ENCODE peak calls at places on chromosomes 3 and 15, in six cellular contexts. One of them, this sample, is unnamed.

GRCh38 chr15:25727116-25727515 is 136.0 kb downstream of the ATP10A start:
- DNase-seq in breast epithelium: peak; percentile 3
- DNase-seq in transverse colon: no peak
- DNase-seq in upper lobe of left lung: no peak
- DNase-seq in esophagus muscularis mucosa: peak; percentile 70
- DNase-seq in GM12878: no peak
- DNase-seq in this sample: peak; percentile 25

GRCh38 chr3:63279000-63279366 is 875 bp downstream of the SYNPR start:
- DNase-seq in transverse colon: no peak
- DNase-seq in GM12878: no peak
- DNase-seq in esophagus muscularis mucosa: no peak
- DNase-seq in upper lobe of left lung: no peak
- DNase-seq in breast epithelium: no peak
- DNase-seq in this sample: no peak

GRCh38 chr3:61172684-61173083 is 78.6 kb downstream of the FHIT start:
- DNase-seq in GM12878: no peak
- DNase-seq in upper lobe of left lung: no peak
- DNase-seq in transverse colon: no peak
- DNase-seq in breast epithelium: no peak
- DNase-seq in esophagus muscularis mucosa: no peak
- DNase-seq in this sample: no peak

GRCh38 chr15:71679223-71680078 is 130.9 kb upstream of the NR2E3 start:
- DNase-seq in esophagus muscularis mucosa: peak; percentile 77
- DNase-seq in GM12878: no peak
- DNase-seq in upper lobe of left lung: no peak
- DNase-seq in breast epithelium: no peak
- DNase-seq in transverse colon: no peak
- DNase-seq in this sample: no peak

GRCh38 chr3:76044601-76045600 is 259.6 kb upstream of the ZNF717 start:
- DNase-seq in esophagus muscularis mucosa: no peak
- DNase-seq in breast epithelium: no peak
- DNase-seq in upper lobe of left lung: peak; percentile 28
- DNase-seq in GM12878: no peak
- DNase-seq in transverse colon: no peak
- DNase-seq in this sample: peak; percentile 38

GRCh38 chr15:70348581-70349344 is 251.0 kb upstream of the TLE3 start:
- DNase-seq in GM12878: no peak
- DNase-seq in upper lobe of left lung: peak; percentile 67
- DNase-seq in esophagus muscularis mucosa: no peak
- DNase-seq in transverse colon: peak; percentile 26
- DNase-seq in breast epithelium: peak; percentile 84
- DNase-seq in this sample: no peak

GRCh38 chr3:10285307-10285706 is 7.4 kb downstream of the GHRL start:
- DNase-seq in GM12878: no peak
- DNase-seq in breast epithelium: no peak
- DNase-seq in upper lobe of left lung: no peak
- DNase-seq in transverse colon: no peak
- DNase-seq in esophagus muscularis mucosa: no peak
- DNase-seq in this sample: no peak

GRCh38 chr3:23202203-23202920 is 765 bp upstream of the UBE2E2 start:
- DNase-seq in GM12878: no peak
- DNase-seq in breast epithelium: peak; percentile 28
- DNase-seq in transverse colon: no peak
- DNase-seq in upper lobe of left lung: peak; percentile 43
- DNase-seq in esophagus muscularis mucosa: peak; percentile 93
- DNase-seq in this sample: peak; percentile 28

GRCh38 chr15:79644091-79644490 is 212.0 kb downstream of the MINAR1 start:
- DNase-seq in upper lobe of left lung: no peak
- DNase-seq in transverse colon: no peak
- DNase-seq in esophagus muscularis mucosa: no peak
- DNase-seq in GM12878: no peak
- DNase-seq in breast epithelium: no peak
- DNase-seq in this sample: no peak

GRCh38 chr3:169218314-169218983 is 445.1 kb downstream of the MECOM start:
- DNase-seq in esophagus muscularis mucosa: no peak
- DNase-seq in transverse colon: peak; percentile 46
- DNase-seq in upper lobe of left lung: peak; percentile 66
- DNase-seq in breast epithelium: no peak
- DNase-seq in GM12878: no peak
- DNase-seq in this sample: peak; percentile 43

GRCh38 chr3:54304867-54305266 is 182.5 kb downstream of the CACNA2D3 start:
- DNase-seq in breast epithelium: no peak
- DNase-seq in esophagus muscularis mucosa: no peak
- DNase-seq in transverse colon: no peak
- DNase-seq in upper lobe of left lung: no peak
- DNase-seq in GM12878: no peak
- DNase-seq in this sample: no peak

GRCh38 chr3:23461069-23461468 is 257.9 kb downstream of the UBE2E2 start:
- DNase-seq in upper lobe of left lung: no peak
- DNase-seq in esophagus muscularis mucosa: no peak
- DNase-seq in breast epithelium: no peak
- DNase-seq in GM12878: no peak
- DNase-seq in transverse colon: no peak
- DNase-seq in this sample: no peak

GRCh38 chr15:58552505-58553364 is 120.9 kb downstream of the LIPC start:
- DNase-seq in transverse colon: no peak
- DNase-seq in GM12878: no peak
- DNase-seq in esophagus muscularis mucosa: no peak
- DNase-seq in breast epithelium: no peak
- DNase-seq in upper lobe of left lung: no peak
- DNase-seq in this sample: no peak

GRCh38 chr3:39668420-39668819 is 141.0 kb upstream of the MYRIP start:
- DNase-seq in esophagus muscularis mucosa: no peak
- DNase-seq in breast epithelium: no peak
- DNase-seq in transverse colon: no peak
- DNase-seq in upper lobe of left lung: no peak
- DNase-seq in GM12878: no peak
- DNase-seq in this sample: no peak

GRCh38 chr15:29029651-29030195 is 143.9 kb downstream of the APBA2 start:
- DNase-seq in GM12878: no peak
- DNase-seq in transverse colon: no peak
- DNase-seq in breast epithelium: no peak
- DNase-seq in esophagus muscularis mucosa: peak; percentile 70
- DNase-seq in upper lobe of left lung: no peak
- DNase-seq in this sample: no peak

GRCh38 chr15:36172970-36173369 is 406.5 kb upstream of the CDIN1 start:
- DNase-seq in GM12878: no peak
- DNase-seq in transverse colon: no peak
- DNase-seq in esophagus muscularis mucosa: no peak
- DNase-seq in upper lobe of left lung: no peak
- DNase-seq in breast epithelium: no peak
- DNase-seq in this sample: no peak

GRCh38 chr15:63856711-63857458 is 23.1 kb upstream of the HERC1 start:
- DNase-seq in transverse colon: no peak
- DNase-seq in breast epithelium: no peak
- DNase-seq in GM12878: no peak
- DNase-seq in upper lobe of left lung: no peak
- DNase-seq in esophagus muscularis mucosa: no peak
- DNase-seq in this sample: no peak

GRCh38 chr3:192866804-192867203 is 50.9 kb downstream of the MB21D2 start:
- DNase-seq in upper lobe of left lung: no peak
- DNase-seq in transverse colon: no peak
- DNase-seq in GM12878: no peak
- DNase-seq in breast epithelium: no peak
- DNase-seq in esophagus muscularis mucosa: no peak
- DNase-seq in this sample: no peak

GRCh38 chr3:192870785-192871184 is 46.9 kb downstream of the MB21D2 start:
- DNase-seq in esophagus muscularis mucosa: no peak
- DNase-seq in transverse colon: no peak
- DNase-seq in GM12878: no peak
- DNase-seq in breast epithelium: no peak
- DNase-seq in upper lobe of left lung: no peak
- DNase-seq in this sample: no peak

GRCh38 chr3:192867645-192868044 is 50.0 kb downstream of the MB21D2 start:
- DNase-seq in upper lobe of left lung: no peak
- DNase-seq in breast epithelium: no peak
- DNase-seq in GM12878: no peak
- DNase-seq in transverse colon: no peak
- DNase-seq in esophagus muscularis mucosa: no peak
- DNase-seq in this sample: no peak

GRCh38 chr3:192864943-192865342 is 52.7 kb downstream of the MB21D2 start:
- DNase-seq in breast epithelium: no peak
- DNase-seq in transverse colon: no peak
- DNase-seq in GM12878: no peak
- DNase-seq in upper lobe of left lung: no peak
- DNase-seq in esophagus muscularis mucosa: no peak
- DNase-seq in this sample: no peak

GRCh38 chr3:192869131-192870027 is 48.3 kb downstream of the MB21D2 start:
- DNase-seq in GM12878: no peak
- DNase-seq in esophagus muscularis mucosa: no peak
- DNase-seq in upper lobe of left lung: no peak
- DNase-seq in breast epithelium: no peak
- DNase-seq in transverse colon: no peak
- DNase-seq in this sample: no peak
- H3K27ac ChIP-seq in GM12878: no peak overlapping the region
- H3K27ac ChIP-seq in esophagus muscularis mucosa: no peak overlapping the region
- H3K27ac ChIP-seq in upper lobe of left lung: no peak overlapping the region
- H3K27ac ChIP-seq in breast epithelium: no peak overlapping the region
- H3K27ac ChIP-seq in transverse colon: no peak overlapping the region
- H3K27ac ChIP-seq in this sample: peak overlapping the region; percentile 17

GRCh38 chr3:156542101-156543042 is 12.5 kb downstream of the SSR3 start:
- DNase-seq in GM12878: no peak
- DNase-seq in breast epithelium: no peak
- DNase-seq in upper lobe of left lung: no peak
- DNase-seq in transverse colon: no peak
- DNase-seq in esophagus muscularis mucosa: no peak
- DNase-seq in this sample: no peak
- TF ChIP-seq POLR2AphosphoS5 in GM12878: no peak
- TF ChIP-seq POLR2AphosphoS5 in breast epithelium: no peak
- TF ChIP-seq POLR2AphosphoS5 in upper lobe of left lung: no peak
- TF ChIP-seq POLR2AphosphoS5 in transverse colon: no peak
- TF ChIP-seq POLR2AphosphoS5 in esophagus muscularis mucosa: peak; percentile 17
- TF ChIP-seq POLR2AphosphoS5 in this sample: no peak

DNA sequence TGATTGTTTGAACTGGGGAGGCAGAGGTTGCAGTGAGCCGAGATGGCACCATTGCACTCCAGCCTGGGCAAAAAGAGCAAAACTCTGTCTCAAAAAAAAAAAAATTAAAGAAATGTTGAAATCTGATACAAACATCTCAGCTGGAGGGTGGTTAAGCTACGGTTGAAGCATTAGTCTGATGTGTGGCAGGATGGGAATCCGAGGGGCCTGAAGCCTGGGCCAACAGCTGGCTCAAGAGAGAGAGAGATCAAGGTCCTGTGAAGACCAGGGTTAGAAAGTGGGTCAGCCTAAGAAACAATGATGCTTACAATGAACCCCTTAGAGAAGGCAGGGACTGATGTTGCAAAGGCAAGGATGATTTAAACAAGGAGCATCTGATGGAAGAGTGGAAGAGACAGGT is 69.8 kb downstream of the CD200R1L start:
- DNase-seq in transverse colon: no peak
- DNase-seq in GM12878: no peak
- DNase-seq in esophagus muscularis mucosa: no peak
- DNase-seq in breast epithelium: no peak
- DNase-seq in upper lobe of left lung: no peak
- DNase-seq in this sample: no peak
- H3K27ac ChIP-seq in transverse colon: no peak overlapping the region
- H3K27ac ChIP-seq in GM12878: no peak overlapping the region
- H3K27ac ChIP-seq in esophagus muscularis mucosa: no peak overlapping the region
- H3K27ac ChIP-seq in breast epithelium: peak overlapping the region; percentile 3
- H3K27ac ChIP-seq in upper lobe of left lung: no peak overlapping the region
- H3K27ac ChIP-seq in this sample: no peak overlapping the region

DNA sequence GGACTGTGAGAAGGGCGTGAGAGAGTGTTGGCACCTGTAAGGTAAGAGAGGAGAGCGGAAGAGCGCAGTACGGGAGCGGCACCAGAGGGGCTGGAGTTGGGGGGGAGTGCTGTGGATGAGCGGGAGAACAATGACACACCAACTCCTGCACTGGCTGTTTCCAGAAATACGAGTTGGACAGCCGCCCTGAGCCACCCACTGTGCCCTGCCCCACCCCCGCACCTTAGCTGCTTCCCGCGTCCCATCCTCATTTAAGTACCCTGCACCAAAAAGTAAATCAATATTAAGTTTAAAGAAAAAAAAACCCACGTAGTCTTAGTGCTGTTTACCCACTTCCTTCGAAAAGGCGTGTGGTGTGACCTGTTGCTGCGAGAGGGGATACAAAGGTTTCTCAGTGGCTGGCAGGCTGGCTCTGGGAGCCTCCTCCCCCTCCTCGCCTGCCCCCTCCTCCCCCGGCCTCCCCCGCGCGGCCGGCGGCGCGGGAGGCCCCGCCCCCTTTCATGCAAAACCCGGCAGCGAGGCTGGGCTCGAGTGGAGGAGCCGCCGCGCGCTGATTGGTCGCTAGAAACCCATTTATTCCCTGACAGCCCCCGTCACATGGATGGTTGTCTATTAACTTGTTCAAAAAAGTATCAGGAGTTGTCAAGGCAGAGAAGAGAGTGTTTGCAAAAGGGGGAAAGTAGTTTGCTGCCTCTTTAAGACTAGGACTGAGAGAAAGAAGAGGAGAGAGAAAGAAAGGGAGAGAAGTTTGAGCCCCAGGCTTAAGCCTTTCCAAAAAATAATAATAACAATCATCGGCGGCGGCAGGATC is at the start of gene SOX2:
- DNase-seq in upper lobe of left lung: peak; percentile 62
- DNase-seq in GM12878: no peak
- DNase-seq in esophagus muscularis mucosa: peak; percentile 90
- DNase-seq in breast epithelium: no peak
- DNase-seq in transverse colon: peak; percentile 48
- DNase-seq in this sample: peak; percentile 92
- TF ChIP-seq POLR2AphosphoS5 in upper lobe of left lung: no peak
- TF ChIP-seq POLR2AphosphoS5 in GM12878: no peak
- TF ChIP-seq POLR2AphosphoS5 in esophagus muscularis mucosa: peak; percentile 77
- TF ChIP-seq POLR2AphosphoS5 in breast epithelium: no peak
- TF ChIP-seq POLR2AphosphoS5 in transverse colon: peak; percentile 36
- TF ChIP-seq POLR2AphosphoS5 in this sample: peak; percentile 96

DNA sequence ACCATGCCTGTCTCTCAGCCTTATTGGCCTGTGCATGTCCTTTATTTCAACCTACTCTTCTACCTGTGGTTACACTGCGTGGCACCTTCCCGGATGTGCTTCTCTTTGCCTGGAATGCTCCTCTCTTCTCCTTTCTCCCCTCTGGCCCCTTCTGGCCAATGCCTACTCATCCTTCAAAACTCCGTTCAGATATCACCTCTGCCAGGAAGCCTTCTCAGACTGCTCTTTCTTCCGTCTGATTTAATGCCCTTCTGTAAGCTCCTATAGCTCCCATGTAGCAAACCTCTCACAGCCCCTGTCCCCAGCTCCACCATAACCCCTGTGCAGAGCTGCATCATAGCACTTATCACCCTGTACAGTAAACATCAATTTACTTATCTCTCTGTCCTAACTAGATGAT is 13.2 kb downstream of the KLHL6 start:
- DNase-seq in transverse colon: no peak
- DNase-seq in breast epithelium: no peak
- DNase-seq in GM12878: no peak
- DNase-seq in upper lobe of left lung: no peak
- DNase-seq in esophagus muscularis mucosa: no peak
- DNase-seq in this sample: no peak
- H3K27ac ChIP-seq in transverse colon: no peak overlapping the region
- H3K27ac ChIP-seq in breast epithelium: no peak overlapping the region
- H3K27ac ChIP-seq in GM12878: no peak overlapping the region
- H3K27ac ChIP-seq in upper lobe of left lung: no peak overlapping the region
- H3K27ac ChIP-seq in esophagus muscularis mucosa: no peak overlapping the region
- H3K27ac ChIP-seq in this sample: no peak overlapping the region

DNA sequence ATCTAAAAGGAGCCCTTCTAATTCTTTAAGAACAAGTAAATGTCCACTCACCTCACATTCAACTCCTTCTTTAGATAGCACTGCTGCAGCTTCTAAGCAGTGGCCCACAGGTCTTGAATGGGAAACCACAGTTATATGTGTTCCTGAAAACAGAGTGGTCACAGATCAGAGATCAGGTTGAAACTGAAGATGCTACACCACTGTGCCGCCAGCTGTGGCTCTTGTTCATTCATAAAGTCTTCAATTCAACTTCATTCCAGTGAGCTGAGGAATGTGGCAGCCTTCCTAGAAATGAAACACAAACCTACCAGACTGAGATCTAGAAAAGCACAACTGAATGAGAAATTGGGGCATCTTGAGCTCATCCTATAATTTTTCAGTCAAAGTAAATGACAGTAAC is 4.0 kb downstream of the PDHB start:
- DNase-seq in GM12878: peak; percentile 53
- DNase-seq in esophagus muscularis mucosa: no peak
- DNase-seq in transverse colon: no peak
- DNase-seq in upper lobe of left lung: no peak
- DNase-seq in breast epithelium: no peak
- DNase-seq in this sample: no peak
- TF ChIP-seq POLR2AphosphoS5 in GM12878: no peak
- TF ChIP-seq POLR2AphosphoS5 in esophagus muscularis mucosa: no peak
- TF ChIP-seq POLR2AphosphoS5 in transverse colon: no peak
- TF ChIP-seq POLR2AphosphoS5 in upper lobe of left lung: no peak
- TF ChIP-seq POLR2AphosphoS5 in breast epithelium: no peak
- TF ChIP-seq POLR2AphosphoS5 in this sample: no peak

This sample was measured in stomach.